ENCODE peak calls at places on chromosomes 7 and 10, in four cellular contexts. One of them, this sample, is unnamed.

GRCh38 chr10:133033742-133034048 is 54.0 kb upstream of the ADGRA1 start:
- DNase-seq in prostate gland: no peak
- DNase-seq in GM12891: no peak
- DNase-seq in endothelial cell of umbilical vein: no peak
- DNase-seq in this sample: no peak

GRCh38 chr7:126411032-126411820 is 841.5 kb downstream of the GRM8 start:
- DNase-seq in endothelial cell of umbilical vein: no peak
- DNase-seq in GM12891: no peak
- DNase-seq in prostate gland: no peak
- DNase-seq in this sample: no peak

GRCh38 chr10:71077796-71078453 is 134.4 kb upstream of the UNC5B start:
- DNase-seq in prostate gland: no peak
- DNase-seq in endothelial cell of umbilical vein: no peak
- DNase-seq in GM12891: no peak
- DNase-seq in this sample: peak; percentile 1

GRCh38 chr7:81447351-81447952 is 322.4 kb downstream of the HGF start:
- DNase-seq in endothelial cell of umbilical vein: peak; percentile 14
- DNase-seq in prostate gland: peak; percentile 38
- DNase-seq in GM12891: no peak
- DNase-seq in this sample: peak; percentile 63

GRCh38 chr7:131100357-131101054 is 227.2 kb upstream of the MKLN1 start:
- DNase-seq in GM12891: no peak
- DNase-seq in prostate gland: no peak
- DNase-seq in endothelial cell of umbilical vein: no peak
- DNase-seq in this sample: no peak

GRCh38 chr10:21496285-21497176 is 29.0 kb downstream of the SKIDA1 start:
- DNase-seq in prostate gland: peak; percentile 39
- DNase-seq in GM12891: no peak
- DNase-seq in endothelial cell of umbilical vein: peak; percentile 63
- DNase-seq in this sample: peak; percentile 62

GRCh38 chr10:76089626-76090185 is 658.3 kb downstream of the LRMDA start:
- DNase-seq in GM12891: no peak
- DNase-seq in endothelial cell of umbilical vein: no peak
- DNase-seq in prostate gland: no peak
- DNase-seq in this sample: no peak

GRCh38 chr7:55130554-55131198 is 111.9 kb downstream of the EGFR start:
- DNase-seq in endothelial cell of umbilical vein: no peak
- DNase-seq in GM12891: no peak
- DNase-seq in prostate gland: no peak
- DNase-seq in this sample: peak; percentile 65

GRCh38 chr10:129790710-129791446 is 173.2 kb downstream of the EBF3 start:
- DNase-seq in endothelial cell of umbilical vein: no peak
- DNase-seq in prostate gland: no peak
- DNase-seq in GM12891: no peak
- DNase-seq in this sample: no peak

GRCh38 chr10:132558516-132559413 is 21.2 kb downstream of the INPP5A start:
- DNase-seq in prostate gland: no peak
- DNase-seq in GM12891: no peak
- DNase-seq in endothelial cell of umbilical vein: no peak
- DNase-seq in this sample: no peak

GRCh38 chr7:146150153-146150552 is 33.6 kb downstream of the CNTNAP2 start:
- DNase-seq in prostate gland: no peak
- DNase-seq in GM12891: no peak
- DNase-seq in endothelial cell of umbilical vein: no peak
- DNase-seq in this sample: no peak

GRCh38 chr7:142385528-142386340 is 127.9 kb upstream of the PRSS58 start:
- DNase-seq in prostate gland: no peak
- DNase-seq in GM12891: peak; percentile 16
- DNase-seq in endothelial cell of umbilical vein: peak; percentile 58
- DNase-seq in this sample: peak; percentile 53

GRCh38 chr7:85773116-85773783 is 586.4 kb upstream of the SEMA3D start:
- DNase-seq in GM12891: no peak
- DNase-seq in prostate gland: no peak
- DNase-seq in endothelial cell of umbilical vein: no peak
- DNase-seq in this sample: no peak

GRCh38 chr10:101215397-101216206 is 13.7 kb downstream of the LBX1 start:
- DNase-seq in GM12891: no peak
- DNase-seq in prostate gland: no peak
- DNase-seq in endothelial cell of umbilical vein: no peak
- DNase-seq in this sample: no peak

GRCh38 chr10:93352638-93353383 is 129.3 kb downstream of the MYOF start:
- DNase-seq in endothelial cell of umbilical vein: peak; percentile 46
- DNase-seq in GM12891: no peak
- DNase-seq in prostate gland: no peak
- DNase-seq in this sample: no peak

GRCh38 chr7:142407939-142408573 is 150.2 kb upstream of the PRSS58 start:
- DNase-seq in GM12891: no peak
- DNase-seq in prostate gland: no peak
- DNase-seq in endothelial cell of umbilical vein: no peak
- DNase-seq in this sample: no peak

GRCh38 chr7:129433823-129434171 is 435 bp upstream of the STRIP2 start:
- DNase-seq in GM12891: no peak
- DNase-seq in endothelial cell of umbilical vein: no peak
- DNase-seq in prostate gland: no peak
- DNase-seq in this sample: no peak

GRCh38 chr7:156616269-156617202 is 24.0 kb upstream of the RNF32 start:
- DNase-seq in prostate gland: no peak
- DNase-seq in endothelial cell of umbilical vein: peak; percentile 6
- DNase-seq in GM12891: no peak
- DNase-seq in this sample: no peak

GRCh38 chr7:47188653-47189315 is 393.1 kb downstream of the TNS3 start:
- DNase-seq in GM12891: no peak
- DNase-seq in prostate gland: no peak
- DNase-seq in endothelial cell of umbilical vein: no peak
- DNase-seq in this sample: no peak

GRCh38 chr10:71236286-71236685 is 23.9 kb downstream of the UNC5B start:
- DNase-seq in prostate gland: no peak
- DNase-seq in GM12891: no peak
- DNase-seq in endothelial cell of umbilical vein: no peak
- DNase-seq in this sample: no peak

GRCh38 chr10:22429146-22429545 is 83.8 kb downstream of the SPAG6 start:
- DNase-seq in endothelial cell of umbilical vein: peak; percentile 17
- DNase-seq in GM12891: no peak
- DNase-seq in prostate gland: no peak
- DNase-seq in this sample: no peak

GRCh38 chr7:37281368-37282092 is 167.1 kb downstream of the ELMO1 start:
- DNase-seq in GM12891: no peak
- DNase-seq in prostate gland: no peak
- DNase-seq in endothelial cell of umbilical vein: no peak
- DNase-seq in this sample: no peak

GRCh38 chr7:135930565-135931423 is 46.4 kb downstream of the MTPN start:
- DNase-seq in endothelial cell of umbilical vein: no peak
- DNase-seq in GM12891: no peak
- DNase-seq in prostate gland: peak; percentile 7
- DNase-seq in this sample: no peak

GRCh38 chr7:26588511-26588910 is 275.9 kb downstream of the SKAP2 start:
- DNase-seq in GM12891: no peak
- DNase-seq in endothelial cell of umbilical vein: no peak
- DNase-seq in prostate gland: no peak
- DNase-seq in this sample: no peak

GRCh38 chr10:77381750-77382149 is 255.9 kb downstream of the KCNMA1 start:
- DNase-seq in endothelial cell of umbilical vein: no peak
- DNase-seq in GM12891: no peak
- DNase-seq in prostate gland: no peak
- DNase-seq in this sample: no peak

GRCh38 chr10:112303528-112303927 is 20.3 kb downstream of the TECTB start:
- DNase-seq in endothelial cell of umbilical vein: no peak
- DNase-seq in GM12891: no peak
- DNase-seq in prostate gland: no peak
- DNase-seq in this sample: no peak

GRCh38 chr10:86594535-86594934 is 59.8 kb upstream of the OPN4 start:
- DNase-seq in endothelial cell of umbilical vein: no peak
- DNase-seq in prostate gland: no peak
- DNase-seq in GM12891: no peak
- DNase-seq in this sample: no peak

GRCh38 chr10:69490876-69491275 is 39.6 kb downstream of the TSPAN15 start:
- DNase-seq in prostate gland: no peak
- DNase-seq in endothelial cell of umbilical vein: no peak
- DNase-seq in GM12891: no peak
- DNase-seq in this sample: no peak

GRCh38 chr10:79074732-79075131 is 6.0 kb downstream of the ZMIZ1 start:
- DNase-seq in endothelial cell of umbilical vein: no peak
- DNase-seq in GM12891: no peak
- DNase-seq in prostate gland: no peak
- DNase-seq in this sample: no peak
- TF ChIP-seq POLR2A in endothelial cell of umbilical vein: no peak
- TF ChIP-seq POLR2A in GM12891: no peak
- TF ChIP-seq POLR2A in prostate gland: no peak
- TF ChIP-seq POLR2A in this sample: no peak

GRCh38 chr7:138001529-138002095 is at the start of gene CREB3L2:
- DNase-seq in prostate gland: peak; percentile 35
- DNase-seq in GM12891: no peak
- DNase-seq in endothelial cell of umbilical vein: no peak
- DNase-seq in this sample: peak; percentile 61
- TF ChIP-seq POLR2A in prostate gland: peak; percentile 83
- TF ChIP-seq POLR2A in GM12891: peak; percentile 48
- TF ChIP-seq POLR2A in endothelial cell of umbilical vein: peak; percentile 62
- TF ChIP-seq POLR2A in this sample: peak; percentile 78

GRCh38 chr7:21071570-21071969 is 284.9 kb upstream of the SP8 start:
- DNase-seq in prostate gland: no peak
- DNase-seq in endothelial cell of umbilical vein: no peak
- DNase-seq in GM12891: no peak
- DNase-seq in this sample: no peak
- TF ChIP-seq POLR2A in prostate gland: no peak
- TF ChIP-seq POLR2A in endothelial cell of umbilical vein: no peak
- TF ChIP-seq POLR2A in GM12891: no peak
- TF ChIP-seq POLR2A in this sample: no peak

GRCh38 chr7:96319444-96319843 is 2.5 kb downstream of the SLC25A13 start:
- DNase-seq in endothelial cell of umbilical vein: peak; percentile 54
- DNase-seq in GM12891: no peak
- DNase-seq in prostate gland: no peak
- DNase-seq in this sample: no peak

GRCh38 chr7:96322373-96322695 is 436 bp upstream of the SLC25A13 start:
- DNase-seq in prostate gland: no peak
- DNase-seq in endothelial cell of umbilical vein: no peak
- DNase-seq in GM12891: no peak
- DNase-seq in this sample: no peak

GRCh38 chr7:96320437-96320836 is 1.5 kb downstream of the SLC25A13 start:
- DNase-seq in endothelial cell of umbilical vein: no peak
- DNase-seq in prostate gland: no peak
- DNase-seq in GM12891: peak; percentile 30
- DNase-seq in this sample: no peak

GRCh38 chr7:96321670-96322372 is at the start of gene SLC25A13:
- DNase-seq in endothelial cell of umbilical vein: peak; percentile 81
- DNase-seq in GM12891: peak; percentile 82
- DNase-seq in prostate gland: peak; percentile 77
- DNase-seq in this sample: peak; percentile 95

DNA sequence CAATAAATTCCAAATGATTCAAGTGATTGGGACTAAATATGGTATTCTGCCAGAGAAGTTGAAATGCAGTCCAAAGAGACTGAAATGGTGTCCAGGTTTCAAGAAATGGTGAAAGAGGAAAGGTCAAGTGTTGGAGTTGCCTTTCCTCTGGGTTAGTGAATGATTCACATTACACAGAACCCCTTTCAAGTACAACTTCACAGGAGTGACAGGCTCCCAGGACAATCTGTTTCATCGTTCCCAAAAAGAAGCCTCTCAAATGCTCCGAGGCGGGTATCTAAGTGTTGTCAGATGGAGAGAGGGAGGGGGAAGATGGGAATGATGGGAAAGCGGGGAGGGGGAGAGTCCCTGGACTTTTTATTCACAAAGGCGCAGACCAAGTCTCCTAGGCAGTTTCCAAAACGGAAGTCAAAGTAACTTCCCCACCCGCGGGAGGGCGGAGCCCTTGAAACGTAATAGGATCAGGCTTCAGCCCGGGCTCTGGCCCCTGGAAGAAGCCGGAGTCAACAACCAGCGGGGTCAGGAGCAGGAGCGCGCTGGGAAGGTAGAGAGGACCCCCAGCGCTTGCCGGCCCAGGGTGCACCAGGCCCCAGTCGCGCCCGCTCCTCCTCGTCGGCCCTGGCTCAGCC is 743 bp downstream of the SLC25A13 start:
- DNase-seq in GM12891: peak; percentile 5
- DNase-seq in endothelial cell of umbilical vein: peak; percentile 89
- DNase-seq in prostate gland: peak; percentile 89
- DNase-seq in this sample: peak; percentile 93
- TF ChIP-seq POLR2A in GM12891: peak; percentile 84
- TF ChIP-seq POLR2A in endothelial cell of umbilical vein: peak; percentile 95
- TF ChIP-seq POLR2A in prostate gland: peak; percentile 62
- TF ChIP-seq POLR2A in this sample: no peak

GRCh38 chr7:2369139-2369538 is 14.5 kb downstream of the EIF3B start:
- DNase-seq in prostate gland: no peak
- DNase-seq in endothelial cell of umbilical vein: no peak
- DNase-seq in GM12891: no peak
- DNase-seq in this sample: no peak
- TF ChIP-seq POLR2A in prostate gland: no peak
- TF ChIP-seq POLR2A in endothelial cell of umbilical vein: no peak
- TF ChIP-seq POLR2A in GM12891: no peak
- TF ChIP-seq POLR2A in this sample: no peak

DNA sequence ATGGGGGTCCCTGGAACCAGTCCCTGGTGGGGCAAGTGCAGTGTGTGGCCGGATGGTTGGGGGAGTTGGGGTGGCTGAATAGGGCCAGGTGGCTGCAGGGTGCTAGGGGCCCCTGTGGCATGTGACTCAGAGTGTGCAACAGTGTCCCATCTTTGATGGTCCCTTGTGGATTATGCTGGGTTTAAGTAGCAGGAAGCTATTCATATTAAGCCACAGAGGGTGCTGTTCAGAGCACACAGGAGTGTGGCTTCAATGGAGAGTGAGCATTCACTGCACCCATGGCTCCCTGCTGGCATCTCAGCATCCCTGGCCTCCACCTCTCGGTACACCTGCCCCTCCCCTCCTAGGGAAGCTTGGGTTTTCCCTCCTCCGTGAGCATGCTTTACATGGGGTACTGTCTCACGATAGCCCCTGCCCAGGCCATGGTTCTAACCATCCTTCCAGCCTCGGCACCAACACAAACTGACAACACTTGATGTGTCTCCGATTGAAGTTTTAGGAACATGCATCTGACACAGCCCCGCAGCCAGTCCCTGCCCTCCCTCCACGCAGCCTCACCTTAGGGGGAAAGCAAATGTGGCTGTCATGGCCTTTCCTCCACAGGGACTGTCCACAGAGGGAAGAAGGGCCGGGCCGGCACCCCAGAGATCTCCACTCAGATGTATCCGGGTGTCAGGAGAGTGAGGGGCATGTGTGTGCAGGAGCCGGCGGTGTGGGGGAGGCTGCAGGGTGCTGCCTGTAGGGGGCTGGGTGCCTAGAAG is 30.4 kb upstream of the PPIF start:
- DNase-seq in prostate gland: no peak
- DNase-seq in endothelial cell of umbilical vein: peak; percentile 9
- DNase-seq in GM12891: no peak
- DNase-seq in this sample: no peak
- TF ChIP-seq POLR2A in prostate gland: no peak
- TF ChIP-seq POLR2A in endothelial cell of umbilical vein: no peak
- TF ChIP-seq POLR2A in GM12891: peak; percentile 69
- TF ChIP-seq POLR2A in this sample: no peak

This sample was measured in testis.